ENCODE peak calls at places on chromosomes 11 and 22, in five cellular contexts. A, S, J, R and L are unnamed samples.

GRCh38 chr22:40107244-40107643 is 70.5 kb upstream of the TNRC6B start:
- DNase-seq in S (no peak), J (no peak), A (no peak), R (no peak), L (no peak)

GRCh38 chr11:64409707-64410395 is 50.9 kb downstream of the RPS6KA4 start:
- DNase-seq in J (no peak), R (no peak), S (no peak), A (no peak), L (no peak)

GRCh38 chr11:128759597-128759996 is 65.7 kb downstream of the FLI1 start:
- DNase-seq in J (no peak), R (no peak), S (no peak), A (no peak), L (peak)

GRCh38 chr11:79616392-79616831 is 175.6 kb upstream of the TENM4 start:
- DNase-seq in J (no peak), A (no peak), S (no peak), R (no peak), L (no peak)

GRCh38 chr11:96012086-96012824 is 88.3 kb upstream of the MTMR2 start:
- DNase-seq in R (peak), J (no peak), A (peak), S (no peak), L (peak)

GRCh38 chr11:95229199-95230053 is 1.6 kb downstream of the SESN3 start:
- DNase-seq in J (no peak), S (no peak), R (no peak), A (peak), L (no peak)

GRCh38 chr22:47027766-47028165 is 265.3 kb downstream of the TBC1D22A start:
- DNase-seq in S (no peak), R (no peak), J (no peak), A (no peak), L (no peak)

GRCh38 chr11:114264381-114264780 is 31.8 kb upstream of the NNMT start:
- DNase-seq in R (no peak), S (no peak), A (no peak), J (no peak), L (no peak)

GRCh38 chr11:117020873-117021564 is 77.2 kb downstream of the SIK3 start:
- DNase-seq in A (no peak), J (no peak), R (no peak), S (no peak), L (no peak)

GRCh38 chr22:22536916-22537315 is 16.8 kb upstream of the ZNF280A start:
- DNase-seq in A (no peak), R (no peak), S (no peak), J (no peak), L (no peak)

GRCh38 chr11:65522640-65523322 is 2.1 kb upstream of the SCYL1 start:
- DNase-seq in J (no peak), S (no peak), A (no peak), R (no peak), L (peak)

GRCh38 chr11:132205496-132205895 is 835.1 kb downstream of the NTM start:
- DNase-seq in S (no peak), R (no peak), A (no peak), J (no peak), L (no peak)

GRCh38 chr11:102788334-102789035 is 8.1 kb upstream of the MMP10 start:
- DNase-seq in R (no peak), A (peak), J (no peak), S (no peak), L (no peak)

GRCh38 chr11:83978942-83979341 is 692.8 kb upstream of the CCDC90B start:
- DNase-seq in A (no peak), R (no peak), S (no peak), J (no peak), L (no peak)

GRCh38 chr11:82701847-82702520 is 31.7 kb downstream of the FAM181B start:
- DNase-seq in A (peak), R (no peak), S (no peak), J (no peak), L (peak)